ENCODE peak calls at places on chromosome 10, in four cellular contexts. One of them, this sample, is unnamed.

GRCh38 chr10:50469288-50469687 is 154.5 kb downstream of the SGMS1 start:
- DNase-seq in trophoblast cell: peak; percentile 3
- DNase-seq in H1: no peak
- DNase-seq in neuronal stem cell: no peak
- DNase-seq in this sample: no peak

GRCh38 chr10:89793649-89794254 is 92.4 kb downstream of the KIF20B start:
- DNase-seq in neuronal stem cell: peak; percentile 65
- DNase-seq in trophoblast cell: peak; percentile 88
- DNase-seq in H1: no peak
- DNase-seq in this sample: peak; percentile 77

GRCh38 chr10:71086439-71087080 is 125.8 kb upstream of the UNC5B start:
- DNase-seq in trophoblast cell: no peak
- DNase-seq in H1: peak; percentile 29
- DNase-seq in neuronal stem cell: no peak
- DNase-seq in this sample: no peak

GRCh38 chr10:102468683-102469082 is 17.3 kb upstream of the C10orf95 start:
- DNase-seq in trophoblast cell: no peak
- DNase-seq in H1: no peak
- DNase-seq in neuronal stem cell: no peak
- DNase-seq in this sample: no peak

GRCh38 chr10:65294329-65294728 is 1631.5 kb upstream of the LRRTM3 start:
- DNase-seq in neuronal stem cell: no peak
- DNase-seq in trophoblast cell: no peak
- DNase-seq in H1: no peak
- DNase-seq in this sample: peak; percentile 87

GRCh38 chr10:24722676-24723385 is 856 bp downstream of the ARHGAP21 start:
- DNase-seq in H1: peak; percentile 72
- DNase-seq in neuronal stem cell: peak; percentile 60
- DNase-seq in trophoblast cell: peak; percentile 54
- DNase-seq in this sample: peak; percentile 71

GRCh38 chr10:72170263-72170662 is 45.5 kb upstream of the ANAPC16 start:
- DNase-seq in trophoblast cell: no peak
- DNase-seq in neuronal stem cell: no peak
- DNase-seq in H1: no peak
- DNase-seq in this sample: no peak

GRCh38 chr10:126369125-126369708 is 19.1 kb downstream of the ADAM12 start:
- DNase-seq in trophoblast cell: no peak
- DNase-seq in H1: no peak
- DNase-seq in neuronal stem cell: no peak
- DNase-seq in this sample: no peak

GRCh38 chr10:132248455-132249231 is 59.1 kb downstream of the STK32C start:
- DNase-seq in H1: peak; percentile 87
- DNase-seq in neuronal stem cell: peak; percentile 36
- DNase-seq in trophoblast cell: peak; percentile 50
- DNase-seq in this sample: peak; percentile 29

GRCh38 chr10:130804281-130804680 is 507.2 kb downstream of the TCERG1L start:
- DNase-seq in neuronal stem cell: no peak
- DNase-seq in H1: no peak
- DNase-seq in trophoblast cell: no peak
- DNase-seq in this sample: no peak

GRCh38 chr10:126425473-126426065 is 37.3 kb upstream of the ADAM12 start:
- DNase-seq in H1: no peak
- DNase-seq in neuronal stem cell: no peak
- DNase-seq in trophoblast cell: peak; percentile 92
- DNase-seq in this sample: no peak

GRCh38 chr10:129468187-129468586 is 1.1 kb downstream of the MGMT start:
- DNase-seq in neuronal stem cell: no peak
- DNase-seq in H1: no peak
- DNase-seq in trophoblast cell: no peak
- DNase-seq in this sample: no peak

GRCh38 chr10:104318810-104319684 is 19.2 kb downstream of the ITPRIP start:
- DNase-seq in trophoblast cell: no peak
- DNase-seq in H1: no peak
- DNase-seq in neuronal stem cell: no peak
- DNase-seq in this sample: peak; percentile 67

GRCh38 chr10:122034149-122034756 is 45.3 kb downstream of the TACC2 start:
- DNase-seq in neuronal stem cell: no peak
- DNase-seq in H1: no peak
- DNase-seq in trophoblast cell: no peak
- DNase-seq in this sample: peak; percentile 40

GRCh38 chr10:120575411-120575810 is 118.4 kb downstream of the PLPP4 start:
- DNase-seq in trophoblast cell: no peak
- DNase-seq in H1: no peak
- DNase-seq in neuronal stem cell: no peak
- DNase-seq in this sample: no peak
- H3K4me3 ChIP-seq in trophoblast cell: no peak overlapping the region
- H3K4me3 ChIP-seq in H1: no peak overlapping the region
- H3K4me3 ChIP-seq in neuronal stem cell: no peak overlapping the region
- H3K4me3 ChIP-seq in this sample: no peak overlapping the region

GRCh38 chr10:29849434-29849833 is 210.0 kb downstream of the JCAD start:
- DNase-seq in neuronal stem cell: no peak
- DNase-seq in H1: no peak
- DNase-seq in trophoblast cell: no peak
- DNase-seq in this sample: peak; percentile 98
- H4K8ac ChIP-seq in neuronal stem cell: no peak overlapping the region
- H4K8ac ChIP-seq in H1: no peak overlapping the region
- H4K8ac ChIP-seq in trophoblast cell: no peak overlapping the region
- H4K8ac ChIP-seq in this sample: peak overlapping the region; percentile 87

DNA sequence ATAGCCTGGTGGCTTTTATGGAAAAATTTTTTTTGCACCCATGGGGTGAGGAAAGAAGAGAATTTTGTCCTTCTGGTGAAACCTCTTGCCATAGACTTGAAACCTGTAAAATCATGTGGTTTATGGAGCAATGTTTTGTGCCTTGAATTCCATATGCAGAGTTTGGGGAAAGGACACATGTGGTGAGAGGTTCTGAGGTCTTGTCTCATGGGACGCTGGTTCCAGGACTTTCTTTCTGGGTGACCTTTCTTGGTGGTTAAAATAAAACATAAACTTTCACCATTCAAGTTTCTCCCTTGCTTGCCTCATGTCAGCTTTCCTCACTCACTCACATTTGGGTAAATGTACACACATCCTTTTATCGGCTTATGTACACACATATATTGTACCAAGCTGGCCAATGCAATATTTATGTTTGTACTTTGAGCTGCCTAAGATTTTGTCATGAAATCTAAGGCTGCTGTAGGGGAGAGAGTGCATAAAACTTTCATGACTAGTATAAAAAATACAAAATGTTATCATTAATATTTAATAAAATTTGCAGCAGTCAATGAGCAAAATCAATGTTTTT is 144.9 kb upstream of the CELF2 start:
- DNase-seq in trophoblast cell: no peak
- DNase-seq in H1: no peak
- DNase-seq in neuronal stem cell: no peak
- DNase-seq in this sample: peak; percentile 64
- H2BK12ac ChIP-seq in trophoblast cell: peak overlapping the region; percentile 4
- H2BK12ac ChIP-seq in H1: peak overlapping the region; percentile 86
- H2BK12ac ChIP-seq in neuronal stem cell: no peak overlapping the region
- H2BK12ac ChIP-seq in this sample: no peak overlapping the region

DNA sequence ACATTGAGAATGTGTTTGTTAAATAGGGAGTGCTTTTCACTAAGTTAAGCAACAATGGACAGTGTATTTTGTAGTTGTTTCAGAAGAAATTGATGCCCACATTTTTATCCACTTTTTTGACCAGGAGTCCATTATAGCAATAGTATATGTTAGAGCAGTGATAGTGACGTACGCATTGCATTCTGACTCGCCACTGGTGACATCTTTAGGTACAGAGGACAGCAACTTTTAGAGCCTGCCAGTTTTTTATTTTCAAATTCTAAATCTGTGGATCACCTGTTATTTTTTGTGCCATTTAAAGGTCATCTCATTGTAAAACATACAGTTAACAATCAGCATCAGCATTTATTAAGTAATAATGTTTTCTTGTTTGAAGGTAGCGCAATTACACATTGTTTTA is 1.4 kb downstream of the UBE2D1 start:
- DNase-seq in H1: no peak
- DNase-seq in neuronal stem cell: no peak
- DNase-seq in trophoblast cell: peak; percentile 23
- DNase-seq in this sample: peak; percentile 8
- H3K4me3 ChIP-seq in H1: peak overlapping the region; percentile 82
- H3K4me3 ChIP-seq in neuronal stem cell: no peak overlapping the region
- H3K4me3 ChIP-seq in trophoblast cell: no peak overlapping the region
- H3K4me3 ChIP-seq in this sample: peak overlapping the region; percentile 91

DNA sequence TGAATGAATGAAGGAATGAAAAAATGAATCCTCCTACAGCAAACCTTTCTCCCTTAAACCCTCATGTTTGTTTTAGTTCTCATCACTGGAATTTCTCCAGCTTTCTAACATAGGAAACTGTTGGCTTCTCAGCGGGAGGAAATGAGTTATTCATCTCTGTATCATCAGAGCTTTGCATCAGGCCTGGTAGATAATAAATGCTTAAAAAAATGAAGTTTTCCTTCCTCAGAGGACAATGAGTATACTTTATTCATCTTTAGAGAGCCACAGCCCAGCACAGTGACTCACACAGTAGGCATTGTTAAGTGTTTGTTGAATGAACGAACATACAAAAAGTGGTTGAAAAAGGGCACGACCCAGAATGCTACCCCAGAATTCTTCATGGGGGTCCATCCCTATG is 62.6 kb downstream of the COL13A1 start:
- DNase-seq in neuronal stem cell: no peak
- DNase-seq in trophoblast cell: no peak
- DNase-seq in H1: no peak
- DNase-seq in this sample: peak; percentile 78
- H4K8ac ChIP-seq in neuronal stem cell: no peak overlapping the region
- H4K8ac ChIP-seq in trophoblast cell: no peak overlapping the region
- H4K8ac ChIP-seq in H1: no peak overlapping the region
- H4K8ac ChIP-seq in this sample: no peak overlapping the region

GRCh38 chr10:63630085-63630927 is 109.1 kb downstream of the REEP3 start:
- DNase-seq in H1: peak; percentile 84
- DNase-seq in trophoblast cell: peak; percentile 93
- DNase-seq in neuronal stem cell: peak; percentile 73
- DNase-seq in this sample: peak; percentile 96
- H2BK12ac ChIP-seq in H1: peak overlapping the region; percentile 95
- H2BK12ac ChIP-seq in trophoblast cell: peak overlapping the region; percentile 78
- H2BK12ac ChIP-seq in neuronal stem cell: peak overlapping the region; percentile 48
- H2BK12ac ChIP-seq in this sample: peak overlapping the region; percentile 96